ENCODE peak calls at places on chromosomes 1 and 21, in eight cellular contexts. E, Q, I, W, Y, D, K and H are unnamed samples. For H3K36me3, the result is how much of the 10 kb centered on the place peaks cover.

GRCh38 chr1:2101531-2101930 is 51.3 kb downstream of the PRKCZ start:
- DNase-seq in E (no peak), Q (no peak), I (no peak), W (no peak), Y (no peak), D (no peak), K (peak), H (no peak)

GRCh38 chr1:245054105-245054831 is 100.5 kb upstream of the KIF26B start:
- DNase-seq in E (no peak), Q (no peak), I (no peak), W (no peak), Y (no peak), D (no peak), K (peak), H (no peak)

GRCh38 chr1:72282271-72282656 is at the start of gene NEGR1:
- DNase-seq in E (peak), Q (no peak), I (no peak), W (peak), Y (peak), D (peak), K (peak), H (peak)

GRCh38 chr1:39026051-39026946 is at the start of gene NDUFS5:
- DNase-seq in E (peak), Q (peak), I (peak), W (peak), Y (peak), D (peak), K (peak), H (peak)

GRCh38 chr1:171793656-171794055 is 12.2 kb downstream of the METTL13 start:
- DNase-seq in E (no peak), Q (no peak), I (no peak), W (no peak), Y (no peak), D (no peak), K (no peak), H (no peak)

GRCh38 chr1:49104575-49104974 is 327.9 kb upstream of the BEND5 start:
- DNase-seq in E (peak), Q (no peak), I (no peak), W (no peak), Y (no peak), D (no peak), K (no peak), H (no peak)

GRCh38 chr21:42652527-42653491 is 612 bp upstream of the PDE9A start:
- DNase-seq in E (peak), Q (no peak), I (peak), W (peak), Y (peak), D (peak), K (peak), H (peak)

GRCh38 chr1:111221276-111221632 is 6.3 kb upstream of the CHI3L2 start:
- DNase-seq in E (no peak), Q (no peak), I (no peak), W (no peak), Y (no peak), D (no peak), K (no peak), H (no peak)

GRCh38 chr1:186900539-186901237 is 71.9 kb downstream of the PLA2G4A start:
- DNase-seq in E (no peak), Q (no peak), I (no peak), W (no peak), Y (no peak), D (no peak), K (no peak), H (no peak)

GRCh38 chr1:45359882-45360513 is 19.8 kb upstream of the MUTYH start:
- DNase-seq in E (peak), Q (no peak), I (peak), W (no peak), Y (peak), D (peak), K (peak), H (peak)

GRCh38 chr1:84387480-84388163 is 10.7 kb upstream of the DNASE2B start:
- DNase-seq in E (peak), Q (no peak), I (no peak), W (no peak), Y (no peak), D (no peak), K (no peak), H (no peak)

GRCh38 chr1:44072204-44072603 is 40.9 kb upstream of the SLC6A9 start:
- DNase-seq in E (peak), Q (peak), I (no peak), W (no peak), Y (no peak), D (no peak), K (peak), H (no peak)

GRCh38 chr1:43275826-43276620 is 6.2 kb downstream of the TMEM125 start:
- DNase-seq in E (no peak), Q (no peak), I (no peak), W (no peak), Y (no peak), D (no peak), K (no peak), H (peak)

GRCh38 chr1:110151175-110151715 is 951 bp downstream of the SLC6A17 start:
- DNase-seq in E (no peak), Q (no peak), I (no peak), W (no peak), Y (no peak), D (no peak), K (no peak), H (no peak)

GRCh38 chr1:174734270-174734669 is 265.5 kb upstream of the CACYBP start:
- DNase-seq in E (no peak), Q (no peak), I (no peak), W (no peak), Y (no peak), D (no peak), K (no peak), H (no peak)

GRCh38 chr1:234495231-234495990 is 16.4 kb upstream of the TARBP1 start:
- DNase-seq in E (peak), Q (peak), I (no peak), W (no peak), Y (no peak), D (no peak), K (no peak), H (no peak)

GRCh38 chr1:167263784-167264464 is 43.2 kb downstream of the POU2F1 start:
- DNase-seq in E (peak), Q (no peak), I (no peak), W (no peak), Y (no peak), D (no peak), K (no peak), H (no peak)

GRCh38 chr1:214864896-214865688 is 217.4 kb upstream of the KCNK2 start:
- DNase-seq in E (peak), Q (peak), I (no peak), W (no peak), Y (no peak), D (no peak), K (no peak), H (no peak)

GRCh38 chr1:103106426-103107321 is 1.6 kb downstream of the COL11A1 start:
- DNase-seq in E (peak), Q (no peak), I (peak), W (peak), Y (peak), D (peak), K (peak), H (peak)

GRCh38 chr1:43452789-43453441 is 816 bp downstream of the HYI start:
- DNase-seq in E (peak), Q (no peak), I (peak), W (peak), Y (no peak), D (no peak), K (peak), H (peak)

GRCh38 chr1:33098371-33098770 is 17.4 kb downstream of the AZIN2 start:
- DNase-seq in E (no peak), Q (no peak), I (peak), W (no peak), Y (no peak), D (no peak), K (no peak), H (no peak)

GRCh38 chr21:46354518-46354917 is 30.6 kb downstream of the PCNT start:
- DNase-seq in E (no peak), Q (no peak), I (no peak), W (no peak), Y (no peak), D (no peak), K (no peak), H (no peak)

GRCh38 chr1:147757015-147757990 is 3.1 kb downstream of the GJA5 start:
- DNase-seq in E (peak), Q (peak), I (no peak), W (no peak), Y (peak), D (no peak), K (no peak), H (no peak)

DNA sequence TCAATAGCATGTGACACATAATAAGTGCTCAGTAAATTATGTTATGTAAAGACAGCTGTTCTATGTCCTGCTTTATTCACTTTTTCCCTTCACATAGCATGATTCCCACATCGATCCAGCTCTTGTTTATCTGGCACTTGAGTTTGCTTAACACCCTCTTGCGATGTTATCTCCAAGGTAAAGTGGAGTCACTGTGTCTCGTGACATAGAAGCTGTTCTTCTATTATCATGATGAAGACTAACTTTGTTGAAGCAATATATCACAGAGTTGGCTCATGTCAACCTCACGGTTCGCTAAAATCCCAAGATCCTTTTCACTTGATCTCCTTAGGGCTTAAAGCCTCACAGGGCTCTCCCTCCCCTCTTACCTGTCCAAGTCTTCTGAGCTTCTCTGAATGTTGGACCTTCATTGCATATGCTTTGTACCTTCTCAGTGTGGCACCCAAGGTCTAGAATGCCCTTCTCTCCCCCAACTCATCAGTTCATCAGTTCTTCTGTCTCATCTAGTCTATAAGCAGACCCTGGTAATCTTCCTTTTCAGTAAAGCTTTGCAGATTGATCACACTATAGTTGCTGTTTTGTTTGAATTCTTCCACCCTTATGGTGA is 38.0 kb downstream of the PLXNA2 start:
- DNase-seq in E (no peak), Q (no peak), I (peak), W (no peak), Y (no peak), D (no peak), K (no peak), H (no peak)
- H3K36me3 ChIP-seq in E (under half), Q (under half), I (under half), W (under half), Y (under half), D (under half), K (under half), H (under half)

DNA sequence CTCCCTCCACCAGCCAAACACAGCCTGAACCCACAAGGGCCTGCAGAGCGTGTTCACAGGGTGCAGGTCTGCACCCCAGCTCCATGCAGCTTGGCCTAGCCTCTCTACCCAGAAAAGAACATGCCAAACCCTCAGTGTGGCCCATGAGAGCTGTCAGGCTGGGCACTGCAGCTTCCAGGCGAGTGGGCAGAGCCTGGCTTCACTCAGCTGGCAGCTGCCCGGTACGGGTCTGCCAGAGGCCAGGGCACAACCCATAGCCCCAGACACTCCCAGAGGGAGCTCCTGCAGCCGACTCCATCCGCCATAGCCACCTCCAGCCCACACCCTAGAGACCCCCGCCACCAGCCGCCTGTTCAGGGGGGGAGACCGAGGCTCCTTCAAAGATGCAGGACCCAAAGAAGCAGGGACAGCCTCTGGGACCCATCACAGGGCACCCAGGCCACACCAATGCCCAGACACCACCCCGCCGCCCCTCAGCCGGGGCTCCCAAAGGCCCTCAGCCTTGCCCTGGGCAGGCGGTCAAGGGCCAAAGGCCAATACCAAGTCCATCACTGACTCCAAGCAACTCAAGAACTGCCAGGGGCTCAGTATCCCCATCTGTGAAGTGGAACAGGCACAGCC is 42.4 kb downstream of the MEGF6 start:
- DNase-seq in E (no peak), Q (no peak), I (no peak), W (no peak), Y (no peak), D (no peak), K (no peak), H (no peak)
- H3K36me3 ChIP-seq in E (under half), Q (under half), I (under half), W (under half), Y (under half), D (under half), K (under half), H (under half)

GRCh38 chr1:243848165-243849088 is 1.6 kb downstream of the AKT3 start:
- DNase-seq in E (peak), Q (no peak), I (no peak), W (no peak), Y (no peak), D (no peak), K (no peak), H (no peak)
- H3K36me3 ChIP-seq in E (under half), Q (under half), I (under half), W (under half), Y (under half), D (under half), K (under half), H (under half)

DNA sequence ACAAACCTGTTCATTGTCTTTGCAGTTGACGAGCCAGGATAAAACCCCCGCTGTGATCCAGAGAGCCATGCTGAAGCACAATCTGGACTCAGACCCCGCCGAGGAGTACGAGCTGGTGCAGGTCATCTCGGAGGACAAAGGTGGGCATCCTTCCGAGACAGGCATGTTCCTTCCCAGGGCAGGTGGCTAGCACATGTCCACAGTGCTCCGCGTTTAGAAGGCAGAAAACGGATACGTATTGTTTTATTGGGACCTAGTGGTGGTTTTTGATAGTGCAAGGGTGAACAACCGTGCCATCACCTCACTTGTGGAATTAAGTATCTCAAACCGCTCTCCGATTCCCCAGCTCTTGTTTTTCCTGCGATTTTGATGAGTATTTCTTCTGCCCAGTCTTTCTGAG is 115.3 kb downstream of the COLGALT2 start:
- DNase-seq in E (no peak), Q (no peak), I (no peak), W (no peak), Y (no peak), D (no peak), K (no peak), H (no peak)
- H3K36me3 ChIP-seq in E (under half), Q (under half), I (under half), W (half or more), Y (under half), D (under half), K (under half), H (under half)

DNA sequence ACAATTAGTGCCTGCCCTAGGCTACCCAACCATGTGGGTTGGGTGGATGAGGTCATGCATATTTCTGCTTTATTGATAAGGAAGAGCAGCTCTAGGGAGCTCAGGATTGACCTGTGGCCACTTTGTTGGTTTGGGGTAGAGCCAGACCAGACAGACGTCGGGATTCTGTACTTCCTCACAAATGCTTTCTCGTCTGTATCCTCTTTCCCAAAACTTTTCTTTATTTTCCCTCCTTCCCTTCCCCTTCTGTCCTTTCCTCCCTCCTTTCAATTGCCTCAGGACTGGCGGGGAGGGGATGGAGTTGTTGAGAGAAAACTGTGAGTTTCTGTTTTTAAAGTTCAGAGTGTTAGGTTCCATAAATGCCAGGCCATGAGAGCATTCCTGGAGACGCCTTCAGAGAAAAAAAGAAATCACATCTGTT is 68.0 kb downstream of the UCK2 start:
- DNase-seq in E (no peak), Q (no peak), I (no peak), W (no peak), Y (no peak), D (no peak), K (no peak), H (no peak)
- H3K36me3 ChIP-seq in E (half or more), Q (under half), I (under half), W (half or more), Y (under half), D (half or more), K (under half), H (under half)